ENCODE peak calls at places on chromosomes 13 and 19, in seven cellular contexts. I, D, S, N, X, B and E are unnamed samples.

GRCh38 chr19:9865732-9866627 is 30.9 kb downstream of the PIN1 start:
- DNase-seq in I (no peak), D (no peak), S (no peak), N (no peak), X (no peak), B (peak), E (no peak)

GRCh38 chr19:32124585-32124984 is 220.8 kb upstream of the ZNF507 start:
- DNase-seq in I (no peak), D (no peak), S (no peak), N (no peak), X (no peak), B (no peak), E (no peak)

GRCh38 chr13:50527612-50528509 is 315.6 kb downstream of the DLEU7 start:
- DNase-seq in I (no peak), D (no peak), S (peak), N (no peak), X (no peak), B (no peak), E (no peak)

GRCh38 chr13:59715591-59715990 is 448.1 kb downstream of the DIAPH3 start:
- DNase-seq in I (no peak), D (no peak), S (no peak), N (no peak), X (no peak), B (no peak), E (no peak)

GRCh38 chr19:41116261-41116660 is 2.0 kb downstream of the CYP2F1 start:
- DNase-seq in I (no peak), D (no peak), S (no peak), N (no peak), X (no peak), B (no peak), E (no peak)

GRCh38 chr13:114049026-114049425 is 75.2 kb upstream of the C13orf46 start:
- DNase-seq in I (no peak), D (no peak), S (no peak), N (no peak), X (no peak), B (peak), E (no peak)

GRCh38 chr13:100347941-100348340 is 240.6 kb downstream of the GGACT start:
- DNase-seq in I (peak), D (no peak), S (no peak), N (no peak), X (no peak), B (no peak), E (peak)

GRCh38 chr19:4976412-4977298 is 7.7 kb downstream of the KDM4B start:
- DNase-seq in I (peak), D (peak), S (peak), N (no peak), X (peak), B (no peak), E (no peak)

GRCh38 chr19:54478677-54479266 is 5.7 kb upstream of the CDC42EP5 start:
- DNase-seq in I (peak), D (no peak), S (peak), N (no peak), X (no peak), B (peak), E (peak)

GRCh38 chr19:405138-405965 is 3.6 kb downstream of the C2CD4C start:
- DNase-seq in I (no peak), D (no peak), S (peak), N (no peak), X (peak), B (no peak), E (no peak)

GRCh38 chr19:33098023-33098652 is 17.2 kb downstream of the GPATCH1 start:
- DNase-seq in I (no peak), D (no peak), S (no peak), N (no peak), X (peak), B (no peak), E (peak)

GRCh38 chr19:10118960-10119359 is 739 bp downstream of the EIF3G start:
- DNase-seq in I (no peak), D (no peak), S (no peak), N (no peak), X (no peak), B (no peak), E (peak)

GRCh38 chr19:33758541-33759013 is 38.1 kb upstream of the KCTD15 start:
- DNase-seq in I (no peak), D (no peak), S (no peak), N (no peak), X (no peak), B (no peak), E (peak)

GRCh38 chr19:41863209-41863931 is 3.3 kb downstream of the RPS19 start:
- DNase-seq in I (no peak), D (no peak), S (no peak), N (no peak), X (no peak), B (no peak), E (no peak)

GRCh38 chr19:57374179-57374578 is 10.8 kb downstream of the TRAPPC2B start:
- DNase-seq in I (no peak), D (no peak), S (no peak), N (no peak), X (no peak), B (no peak), E (no peak)

GRCh38 chr13:48975926-48976676 is 389 bp downstream of the FNDC3A start:
- DNase-seq in I (peak), D (peak), S (peak), N (peak), X (peak), B (peak), E (peak)

GRCh38 chr13:36920612-36921185 is 661 bp upstream of the SMAD9 start:
- DNase-seq in I (no peak), D (no peak), S (no peak), N (no peak), X (no peak), B (no peak), E (no peak)

GRCh38 chr13:101035119-101035620 is 360.6 kb upstream of the TMTC4 start:
- DNase-seq in I (no peak), D (no peak), S (no peak), N (no peak), X (no peak), B (no peak), E (no peak)

GRCh38 chr13:84648069-84648640 is 765.9 kb upstream of the SLITRK1 start:
- DNase-seq in I (no peak), D (no peak), S (no peak), N (no peak), X (no peak), B (no peak), E (no peak)

GRCh38 chr19:22532388-22533310 is 101.5 kb upstream of the ZNF492 start:
- DNase-seq in I (no peak), D (no peak), S (peak), N (no peak), X (peak), B (no peak), E (no peak)